ENCODE peak calls at places on chromosome 2, in eight cellular contexts. F, Q, X, D, W, V, U and O are unnamed samples.

GRCh38 chr2:197113221-197113831 is 186.8 kb upstream of the PGAP1 start:
- DNase-seq in F (no peak), Q (no peak), X (peak), D (peak), W (no peak), V (no peak), U (peak), O (peak)

GRCh38 chr2:27369471-27370025 is 590 bp downstream of the EIF2B4 start:
- DNase-seq in F (no peak), Q (no peak), X (peak), D (no peak), W (peak), V (peak), U (peak), O (peak)

GRCh38 chr2:105777506-105778343 is 33.0 kb downstream of the NCK2 start:
- DNase-seq in F (no peak), Q (no peak), X (no peak), D (no peak), W (no peak), V (no peak), U (no peak), O (peak)

GRCh38 chr2:235674116-235674515 is 180.3 kb downstream of the AGAP1 start:
- DNase-seq in F (no peak), Q (no peak), X (no peak), D (no peak), W (no peak), V (no peak), U (no peak), O (no peak)

GRCh38 chr2:12008425-12009061 is 262.1 kb downstream of the LPIN1 start:
- DNase-seq in F (no peak), Q (no peak), X (peak), D (no peak), W (peak), V (no peak), U (peak), O (peak)

GRCh38 chr2:239312741-239313246 is 88.0 kb downstream of the HDAC4 start:
- DNase-seq in F (peak), Q (no peak), X (no peak), D (no peak), W (no peak), V (no peak), U (no peak), O (no peak)

GRCh38 chr2:69113627-69114026 is 100.6 kb downstream of the ANTXR1 start:
- DNase-seq in F (no peak), Q (no peak), X (no peak), D (no peak), W (no peak), V (no peak), U (peak), O (no peak)

GRCh38 chr2:240650254-240650965 is 25.1 kb downstream of the GPR35 start:
- DNase-seq in F (no peak), Q (no peak), X (no peak), D (no peak), W (no peak), V (no peak), U (no peak), O (no peak)

GRCh38 chr2:30366199-30366691 is 80.8 kb upstream of the LCLAT1 start:
- DNase-seq in F (no peak), Q (no peak), X (no peak), D (no peak), W (peak), V (no peak), U (peak), O (peak)

GRCh38 chr2:20473128-20473527 is 26.3 kb downstream of the RHOB start:
- DNase-seq in F (peak), Q (no peak), X (no peak), D (no peak), W (no peak), V (no peak), U (no peak), O (no peak)

GRCh38 chr2:119487434-119488244 is 36.6 kb downstream of the SCTR start:
- DNase-seq in F (no peak), Q (no peak), X (peak), D (no peak), W (no peak), V (no peak), U (no peak), O (no peak)

GRCh38 chr2:48043746-48044145 is 137.4 kb upstream of the FBXO11 start:
- DNase-seq in F (no peak), Q (no peak), X (no peak), D (no peak), W (peak), V (no peak), U (peak), O (no peak)

GRCh38 chr2:31371691-31372090 is 42.9 kb downstream of the XDH start:
- DNase-seq in F (no peak), Q (no peak), X (no peak), D (no peak), W (no peak), V (no peak), U (no peak), O (no peak)

GRCh38 chr2:32436150-32436549 is 79.3 kb downstream of the BIRC6 start:
- DNase-seq in F (no peak), Q (no peak), X (no peak), D (no peak), W (peak), V (no peak), U (peak), O (no peak)

GRCh38 chr2:163735692-163736432 is at the start of gene FIGN:
- DNase-seq in F (no peak), Q (peak), X (no peak), D (no peak), W (peak), V (no peak), U (peak), O (peak)

GRCh38 chr2:85064927-85065630 is 68.1 kb upstream of the TCF7L1 start:
- DNase-seq in F (no peak), Q (no peak), X (no peak), D (no peak), W (no peak), V (no peak), U (no peak), O (no peak)

GRCh38 chr2:152694161-152694661 is 23.1 kb downstream of the PRPF40A start:
- DNase-seq in F (no peak), Q (no peak), X (peak), D (no peak), W (peak), V (no peak), U (peak), O (peak)

GRCh38 chr2:64092502-64092901 is 51.7 kb downstream of the PELI1 start:
- DNase-seq in F (no peak), Q (no peak), X (no peak), D (no peak), W (no peak), V (no peak), U (no peak), O (no peak)

GRCh38 chr2:63424329-63425078 is 163.8 kb downstream of the WDPCP start:
- DNase-seq in F (no peak), Q (no peak), X (peak), D (peak), W (peak), V (no peak), U (peak), O (peak)